ENCODE peak calls at places on chromosomes 11 and 22, in nine cellular contexts. Z, N, R, J, E, T, K, Y and F are unnamed samples.

GRCh38 chr22:38073150-38074130 is 10.5 kb downstream of the SLC16A8 start:
- DNase-seq in Z (no peak), N (no peak), R (no peak), J (no peak), E (no peak), T (peak), K (peak), Y (no peak), F (no peak)

GRCh38 chr11:120527111-120527748 is 15.7 kb downstream of the GRIK4 start:
- DNase-seq in Z (no peak), N (no peak), R (no peak), J (no peak), E (no peak), T (peak), K (peak), Y (no peak), F (peak)

GRCh38 chr11:92979176-92979575 is 9.7 kb downstream of the MTNR1B start:
- DNase-seq in Z (no peak), N (peak), R (peak), J (no peak), E (no peak), T (no peak), K (no peak), Y (no peak), F (no peak)

GRCh38 chr22:38924197-38924952 is 33.0 kb upstream of the APOBEC3A start:
- DNase-seq in Z (peak), N (peak), R (peak), J (peak), E (peak), T (peak), K (peak), Y (peak), F (no peak)

GRCh38 chr11:66363805-66364535 is 7.6 kb downstream of the SLC29A2 start:
- DNase-seq in Z (no peak), N (peak), R (peak), J (no peak), E (no peak), T (peak), K (peak), Y (no peak), F (peak)

GRCh38 chr11:71197096-71197495 is 55.3 kb downstream of the SHANK2 start:
- DNase-seq in Z (no peak), N (no peak), R (no peak), J (no peak), E (no peak), T (no peak), K (peak), Y (no peak), F (no peak)

GRCh38 chr11:82967381-82967780 is 65.8 kb downstream of the DDIAS start:
- DNase-seq in Z (no peak), N (no peak), R (no peak), J (no peak), E (no peak), T (no peak), K (no peak), Y (no peak), F (no peak)

GRCh38 chr11:10397226-10397987 is 57.7 kb upstream of the AMPD3 start:
- DNase-seq in Z (no peak), N (peak), R (no peak), J (no peak), E (no peak), T (no peak), K (no peak), Y (no peak), F (no peak)

GRCh38 chr11:2378527-2379210 is 1.6 kb downstream of the CD81 start:
- DNase-seq in Z (no peak), N (peak), R (no peak), J (no peak), E (peak), T (peak), K (no peak), Y (no peak), F (no peak)

GRCh38 chr11:119895981-119896380 is 167.0 kb upstream of the NECTIN1 start:
- DNase-seq in Z (no peak), N (no peak), R (no peak), J (no peak), E (no peak), T (no peak), K (no peak), Y (no peak), F (no peak)

GRCh38 chr22:33917744-33918406 is 2.4 kb downstream of the LARGE1 start:
- DNase-seq in Z (no peak), N (peak), R (no peak), J (no peak), E (no peak), T (no peak), K (no peak), Y (no peak), F (no peak)

GRCh38 chr11:12330491-12331231 is 46.7 kb upstream of the PARVA start:
- DNase-seq in Z (peak), N (peak), R (peak), J (peak), E (no peak), T (no peak), K (no peak), Y (peak), F (peak)